ENCODE peak calls at places on chromosomes 13 and 19, in seven cellular contexts. J is stimulated activated CD4-positive, alpha-beta T cell treated with anti-CD3 and anti-CD28 coated beads, Interleukin-12 subunit alpha, Interleukin-12 subunit beta, amount 100 ng/mL, for 4 hours; S is EL; N is stomach; K is heart right ventricle; F is adrenal gland; M is T-cell. Y is an unnamed sample.

GRCh38 chr13:80903911-80904310 is 563.0 kb upstream of the SPRY2 start:
- DNase-seq in J (no peak), S (no peak), N (no peak), K (no peak), F (no peak), M (no peak), Y (no peak)

GRCh38 chr19:9362905-9363304 is at the start of gene ZNF177:
- DNase-seq in J (no peak), S (peak), N (no peak), K (no peak), F (no peak), M (no peak), Y (no peak)

GRCh38 chr19:38003427-38004099 is 96.6 kb downstream of the SIPA1L3 start:
- DNase-seq in J (no peak), S (peak), N (peak), K (peak), F (peak), M (no peak), Y (peak)

GRCh38 chr13:80036845-80037504 is 304.0 kb downstream of the SPRY2 start:
- DNase-seq in J (no peak), S (no peak), N (no peak), K (no peak), F (no peak), M (no peak), Y (peak)

GRCh38 chr19:17389957-17390664 is 3.9 kb downstream of the CCDC194 start:
- DNase-seq in J (no peak), S (no peak), N (no peak), K (no peak), F (no peak), M (no peak), Y (no peak)

GRCh38 chr19:10305139-10305806 is 4.3 kb downstream of the ZGLP1 start:
- DNase-seq in J (no peak), S (peak), N (no peak), K (peak), F (peak), M (no peak), Y (no peak)

GRCh38 chr19:44653977-44654784 is 10.5 kb downstream of the PVR start:
- DNase-seq in J (peak), S (no peak), N (peak), K (peak), F (peak), M (peak), Y (peak)

GRCh38 chr19:48921721-48922500 is 11.6 kb upstream of the DHDH start:
- DNase-seq in J (no peak), S (no peak), N (no peak), K (no peak), F (no peak), M (no peak), Y (no peak)

GRCh38 chr13:105513448-105513847 is 1022.0 kb downstream of the EFNB2 start:
- DNase-seq in J (no peak), S (no peak), N (no peak), K (no peak), F (no peak), M (no peak), Y (no peak)

Y was measured in body of pancreas.